ENCODE peak calls at places on chromosomes 7 and 10, in four cellular contexts. P, B, L and H are unnamed samples.
A peak's percentile ranks its signal among the peaks of the same experiment; 100 is the strongest.

GRCh38 chr7:24885305-24885704 is 94.7 kb downstream of the OSBPL3 start:
- DNase-seq in P (no peak), B (no peak), L (no peak), H (peak; percentile 18)

GRCh38 chr10:7945469-7946187 is 108.9 kb upstream of the GATA3 start:
- DNase-seq in P (no peak), B (peak; percentile 37), L (no peak), H (no peak)

GRCh38 chr7:124084024-124084423 is 51.2 kb upstream of the TMEM229A start:
- DNase-seq in P (no peak), B (no peak), L (no peak), H (no peak)

GRCh38 chr7:133301444-133301843 is 48.6 kb downstream of the EXOC4 start:
- DNase-seq in P (no peak), B (no peak), L (no peak), H (no peak)

GRCh38 chr7:100678291-100678984 is 4.9 kb downstream of the GNB2 start:
- DNase-seq in P (peak; percentile 18), B (no peak), L (peak; percentile 70), H (no peak)

GRCh38 chr10:24701447-24701846 is 22.2 kb downstream of the ARHGAP21 start:
- DNase-seq in P (no peak), B (no peak), L (no peak), H (no peak)

GRCh38 chr7:134014935-134015334 is 112.2 kb upstream of the LRGUK start:
- DNase-seq in P (no peak), B (peak; percentile 4), L (no peak), H (no peak)

GRCh38 chr10:88735661-88736060 is 24.2 kb upstream of the LIPN start:
- DNase-seq in P (no peak), B (no peak), L (no peak), H (no peak)

GRCh38 chr7:71637578-71637977 is 505.6 kb downstream of the GALNT17 start:
- DNase-seq in P (no peak), B (no peak), L (no peak), H (no peak)

GRCh38 chr7:122886357-122887081 is at the start of gene CADPS2:
- DNase-seq in P (peak; percentile 85), B (peak; percentile 71), L (peak; percentile 90), H (peak; percentile 50)

GRCh38 chr10:88705951-88706350 is at the start of gene LIPK:
- DNase-seq in P (no peak), B (no peak), L (no peak), H (no peak)

GRCh38 chr10:3622845-3623621 is 162.0 kb downstream of the KLF6 start:
- DNase-seq in P (no peak), B (no peak), L (no peak), H (no peak)

GRCh38 chr10:5945561-5946418 is 31.6 kb downstream of the IL15RA start:
- DNase-seq in P (peak; percentile 77), B (peak; percentile 76), L (peak; percentile 82), H (no peak)

GRCh38 chr10:10326119-10326518 is 691.6 kb upstream of the CELF2 start:
- DNase-seq in P (no peak), B (no peak), L (no peak), H (no peak)

GRCh38 chr10:2928219-2928840 is 139.0 kb upstream of the PFKP start:
- DNase-seq in P (peak; percentile 59), B (peak; percentile 54), L (no peak), H (peak; percentile 54)

GRCh38 chr10:44752451-44753441 is 158.4 kb upstream of the TMEM72 start:
- DNase-seq in P (no peak), B (peak; percentile 98), L (no peak), H (no peak)

GRCh38 chr10:75770634-75771081 is 339.2 kb downstream of the LRMDA start:
- DNase-seq in P (peak; percentile 46), B (no peak), L (no peak), H (peak; percentile 22)

GRCh38 chr10:16646474-16647059 is 124.9 kb upstream of the C1QL3 start:
- DNase-seq in P (no peak), B (no peak), L (no peak), H (no peak)

GRCh38 chr10:97531401-97531985 is 32.8 kb downstream of the UBTD1 start:
- DNase-seq in P (no peak), B (no peak), L (no peak), H (no peak)

GRCh38 chr10:97020452-97021400 is 165.0 kb downstream of the SLIT1 start:
- DNase-seq in P (peak; percentile 58), B (no peak), L (no peak), H (peak; percentile 83)

GRCh38 chr10:815338-816104 is 116.0 kb downstream of the LARP4B start:
- DNase-seq in P (no peak), B (no peak), L (no peak), H (no peak)
- TF ChIP-seq CTCF in P (no peak), B (no peak), L (no peak), H (no peak)

GRCh38 chr7:140047197-140047596 is 15.6 kb downstream of the PARP12 start:
- DNase-seq in P (no peak), B (no peak), L (no peak), H (no peak)
- H3K27ac ChIP-seq in P (no peak overlapping the region), B (no peak overlapping the region), L (no peak overlapping the region), H (no peak overlapping the region)

DNA sequence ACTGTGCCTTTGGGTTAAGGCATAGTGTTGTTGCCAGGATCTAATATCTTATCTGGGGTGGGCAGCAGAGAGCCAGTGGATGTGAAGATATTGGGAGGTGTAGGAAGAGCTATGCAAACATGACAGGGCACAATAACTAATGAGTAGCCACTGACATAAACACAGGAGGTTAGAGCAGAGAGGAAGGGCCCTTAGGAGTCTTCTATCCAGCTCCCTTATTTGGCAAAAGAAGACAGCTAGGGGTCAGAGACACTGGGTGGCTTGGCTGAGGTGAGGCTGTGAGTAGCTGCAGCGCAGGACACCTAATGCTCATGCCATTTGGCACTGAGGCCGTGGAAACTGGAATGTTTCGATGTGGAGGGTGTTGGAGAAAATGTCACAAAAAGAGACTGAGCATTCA is 176.3 kb upstream of the TCF7L2 start:
- DNase-seq in P (no peak), B (no peak), L (no peak), H (no peak)
- H3K4me3 ChIP-seq in P (no peak overlapping the region), B (no peak overlapping the region), L (no peak overlapping the region), H (no peak overlapping the region)

GRCh38 chr7:142420554-142421362 is 162.9 kb upstream of the PRSS58 start:
- DNase-seq in P (no peak), B (peak; percentile 70), L (no peak), H (no peak)
- TF ChIP-seq CTCF in P (no peak), B (peak; percentile 67), L (no peak), H (no peak)

GRCh38 chr7:150800576-150801241 is at the start of gene TMEM176A:
- DNase-seq in P (no peak), B (no peak), L (no peak), H (no peak)
- H3K27ac ChIP-seq in P (peak within 1 kb of the TSS; percentile 49), B (no peak within 1 kb of the TSS), L (peak within 1 kb of the TSS; percentile 25), H (peak within 1 kb of the TSS; percentile 34)

GRCh38 chr10:49608925-49609282 is 1.2 kb upstream of the SLC18A3 start:
- DNase-seq in P (no peak), B (no peak), L (no peak), H (no peak)
- H3K4me3 ChIP-seq in P (no peak overlapping the region), B (no peak overlapping the region), L (no peak overlapping the region), H (no peak overlapping the region)

GRCh38 chr7:83410989-83411591 is 237.8 kb downstream of the SEMA3E start:
- DNase-seq in P (no peak), B (peak; percentile 64), L (no peak), H (no peak)
- TF ChIP-seq CTCF in P (peak; percentile 69), B (peak; percentile 76), L (peak; percentile 56), H (peak; percentile 18)

DNA sequence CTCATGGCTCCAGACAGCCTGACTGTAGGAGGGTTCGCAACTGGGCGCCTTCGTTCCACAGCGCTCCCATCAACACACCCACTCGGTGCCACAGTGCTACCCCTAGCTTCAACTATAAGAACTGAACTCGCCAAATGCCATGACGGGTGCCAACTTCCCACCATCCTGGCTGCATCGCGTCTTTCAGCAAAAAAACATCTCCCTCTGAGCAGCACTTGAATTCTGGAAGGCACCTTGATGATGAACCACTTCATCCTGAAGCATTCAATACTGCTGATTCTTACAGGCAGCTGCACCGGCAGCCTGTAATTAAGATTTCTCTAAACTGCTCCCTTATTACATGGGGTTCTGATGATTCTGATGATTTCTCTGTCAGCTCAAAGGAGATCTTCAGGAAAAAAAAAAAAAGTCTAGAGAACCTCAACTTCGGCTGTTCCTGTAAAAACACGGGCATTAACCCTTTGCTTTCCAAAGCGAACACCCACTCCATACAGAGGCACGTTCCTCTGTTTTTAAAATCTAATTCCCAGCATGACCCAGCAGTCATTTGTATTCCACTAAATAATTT is 1.2 kb downstream of the CYTH3 start:
- DNase-seq in P (peak; percentile 53), B (peak; percentile 68), L (no peak), H (peak; percentile 55)
- H3K27ac ChIP-seq in P (peak overlapping the region; percentile 86), B (no peak overlapping the region), L (peak overlapping the region; percentile 84), H (peak overlapping the region; percentile 79)